ENCODE peak calls at places on chromosomes 2 and 18, in seven cellular contexts. I is HFFc6, V is HTR-8/SVneo, M is heart left ventricle, H is AG10803, U is ureter, Y is NCI-H1417. L is an unnamed sample.

GRCh38 chr2:127313359-127313758 is 19.4 kb upstream of the ERCC3 start:
- DNase-seq in I (no peak), V (no peak), M (no peak), H (no peak), U (no peak), Y (no peak), L (no peak)

GRCh38 chr2:26504002-26504401 is 26.1 kb upstream of the OTOF start:
- DNase-seq in I (no peak), V (no peak), M (no peak), H (no peak), U (no peak), Y (no peak), L (no peak)

GRCh38 chr2:75612108-75612861 is 34.3 kb upstream of the MRPL19 start:
- DNase-seq in I (no peak), V (no peak), M (no peak), H (no peak), U (no peak), Y (no peak), L (no peak)

GRCh38 chr18:27931563-27931962 is 245.4 kb downstream of the CDH2 start:
- DNase-seq in I (no peak), V (no peak), M (no peak), H (no peak), U (no peak), Y (no peak), L (no peak)

GRCh38 chr18:42893991-42894390 is 221.5 kb downstream of the RIT2 start:
- DNase-seq in I (no peak), V (no peak), M (no peak), H (no peak), U (no peak), Y (peak), L (no peak)

GRCh38 chr2:55923091-55923977 is at the start of gene EFEMP1:
- DNase-seq in I (peak), V (peak), M (peak), H (peak), U (peak), Y (peak), L (no peak)

GRCh38 chr2:227010433-227010832 is 153.6 kb downstream of the COL4A4 start:
- DNase-seq in I (peak), V (no peak), M (no peak), H (peak), U (no peak), Y (no peak), L (no peak)

GRCh38 chr2:196088209-196088608 is 19.6 kb upstream of the DNAH7 start:
- DNase-seq in I (peak), V (no peak), M (no peak), H (no peak), U (no peak), Y (peak), L (no peak)

GRCh38 chr2:218570850-218571249 is 2.2 kb downstream of the CNOT9 start:
- DNase-seq in I (peak), V (no peak), M (no peak), H (peak), U (no peak), Y (peak), L (no peak)

GRCh38 chr2:35428548-35428947 is 927.0 kb upstream of the CRIM1 start:
- DNase-seq in I (no peak), V (no peak), M (no peak), H (no peak), U (no peak), Y (peak), L (peak)